ENCODE peak calls at places on chromosomes 13 and 19, in nine cellular contexts. One of them, this sample, is unnamed.

GRCh38 chr19:5880196-5880595 is 9.9 kb upstream of the FUT5 start:
- DNase-seq in CD4-positive, alpha-beta memory T cell: no peak
- DNase-seq in transverse colon: no peak
- DNase-seq in heart right ventricle: no peak
- DNase-seq in hepatocyte: no peak
- DNase-seq in breast epithelium: no peak
- DNase-seq in brain microvascular endothelial cell: no peak
- DNase-seq in ovary: no peak
- DNase-seq in right atrium auricular region: no peak
- DNase-seq in this sample: no peak

GRCh38 chr13:23744315-23744714 is 144.9 kb downstream of the MIPEP start:
- DNase-seq in hepatocyte: no peak
- DNase-seq in transverse colon: no peak
- DNase-seq in right atrium auricular region: no peak
- DNase-seq in heart right ventricle: no peak
- DNase-seq in ovary: no peak
- DNase-seq in breast epithelium: no peak
- DNase-seq in brain microvascular endothelial cell: no peak
- DNase-seq in CD4-positive, alpha-beta memory T cell: no peak
- DNase-seq in this sample: no peak

GRCh38 chr13:44211753-44212152 is 161.9 kb upstream of the SERP2 start:
- DNase-seq in breast epithelium: no peak
- DNase-seq in CD4-positive, alpha-beta memory T cell: no peak
- DNase-seq in right atrium auricular region: no peak
- DNase-seq in brain microvascular endothelial cell: no peak
- DNase-seq in hepatocyte: no peak
- DNase-seq in ovary: no peak
- DNase-seq in transverse colon: no peak
- DNase-seq in heart right ventricle: no peak
- DNase-seq in this sample: no peak

GRCh38 chr13:30037306-30037705 is 186.9 kb upstream of the UBL3 start:
- DNase-seq in transverse colon: no peak
- DNase-seq in CD4-positive, alpha-beta memory T cell: no peak
- DNase-seq in right atrium auricular region: no peak
- DNase-seq in ovary: no peak
- DNase-seq in brain microvascular endothelial cell: no peak
- DNase-seq in breast epithelium: no peak
- DNase-seq in heart right ventricle: no peak
- DNase-seq in hepatocyte: no peak
- DNase-seq in this sample: no peak

GRCh38 chr13:73220966-73221720 is 162.3 kb downstream of the KLF5 start:
- DNase-seq in ovary: no peak
- DNase-seq in hepatocyte: peak
- DNase-seq in transverse colon: peak
- DNase-seq in heart right ventricle: no peak
- DNase-seq in right atrium auricular region: no peak
- DNase-seq in CD4-positive, alpha-beta memory T cell: no peak
- DNase-seq in brain microvascular endothelial cell: peak
- DNase-seq in breast epithelium: no peak
- DNase-seq in this sample: no peak

GRCh38 chr19:51320258-51320657 is 8.8 kb downstream of the IGLON5 start:
- DNase-seq in breast epithelium: no peak
- DNase-seq in right atrium auricular region: no peak
- DNase-seq in CD4-positive, alpha-beta memory T cell: no peak
- DNase-seq in ovary: no peak
- DNase-seq in brain microvascular endothelial cell: no peak
- DNase-seq in transverse colon: no peak
- DNase-seq in hepatocyte: no peak
- DNase-seq in heart right ventricle: no peak
- DNase-seq in this sample: no peak

GRCh38 chr13:95492044-95492801 is 60.3 kb upstream of the CLDN10 start:
- DNase-seq in CD4-positive, alpha-beta memory T cell: no peak
- DNase-seq in brain microvascular endothelial cell: no peak
- DNase-seq in transverse colon: peak
- DNase-seq in right atrium auricular region: peak
- DNase-seq in hepatocyte: peak
- DNase-seq in ovary: no peak
- DNase-seq in heart right ventricle: no peak
- DNase-seq in breast epithelium: no peak
- DNase-seq in this sample: no peak

GRCh38 chr13:101869553-101869952 is 417.1 kb downstream of the ITGBL1 start:
- DNase-seq in heart right ventricle: no peak
- DNase-seq in ovary: no peak
- DNase-seq in right atrium auricular region: no peak
- DNase-seq in CD4-positive, alpha-beta memory T cell: no peak
- DNase-seq in hepatocyte: no peak
- DNase-seq in brain microvascular endothelial cell: no peak
- DNase-seq in breast epithelium: no peak
- DNase-seq in transverse colon: no peak
- DNase-seq in this sample: no peak

GRCh38 chr13:39130298-39130697 is 92.0 kb downstream of the NHLRC3 start:
- DNase-seq in breast epithelium: no peak
- DNase-seq in transverse colon: no peak
- DNase-seq in CD4-positive, alpha-beta memory T cell: no peak
- DNase-seq in brain microvascular endothelial cell: no peak
- DNase-seq in right atrium auricular region: no peak
- DNase-seq in heart right ventricle: no peak
- DNase-seq in ovary: no peak
- DNase-seq in hepatocyte: no peak
- DNase-seq in this sample: no peak

GRCh38 chr19:11539495-11540365 is 1.1 kb downstream of the CNN1 start:
- DNase-seq in transverse colon: peak
- DNase-seq in hepatocyte: peak
- DNase-seq in heart right ventricle: no peak
- DNase-seq in breast epithelium: peak
- DNase-seq in right atrium auricular region: no peak
- DNase-seq in CD4-positive, alpha-beta memory T cell: no peak
- DNase-seq in ovary: peak
- DNase-seq in brain microvascular endothelial cell: peak
- DNase-seq in this sample: no peak
- H3K4me3 ChIP-seq in transverse colon: peak
- H3K4me3 ChIP-seq in hepatocyte: peak
- H3K4me3 ChIP-seq in heart right ventricle: peak
- H3K4me3 ChIP-seq in breast epithelium: peak
- H3K4me3 ChIP-seq in right atrium auricular region: peak
- H3K4me3 ChIP-seq in CD4-positive, alpha-beta memory T cell: no peak
- H3K4me3 ChIP-seq in ovary: peak
- H3K4me3 ChIP-seq in brain microvascular endothelial cell: peak
- H3K4me3 ChIP-seq in this sample: no peak

DNA sequence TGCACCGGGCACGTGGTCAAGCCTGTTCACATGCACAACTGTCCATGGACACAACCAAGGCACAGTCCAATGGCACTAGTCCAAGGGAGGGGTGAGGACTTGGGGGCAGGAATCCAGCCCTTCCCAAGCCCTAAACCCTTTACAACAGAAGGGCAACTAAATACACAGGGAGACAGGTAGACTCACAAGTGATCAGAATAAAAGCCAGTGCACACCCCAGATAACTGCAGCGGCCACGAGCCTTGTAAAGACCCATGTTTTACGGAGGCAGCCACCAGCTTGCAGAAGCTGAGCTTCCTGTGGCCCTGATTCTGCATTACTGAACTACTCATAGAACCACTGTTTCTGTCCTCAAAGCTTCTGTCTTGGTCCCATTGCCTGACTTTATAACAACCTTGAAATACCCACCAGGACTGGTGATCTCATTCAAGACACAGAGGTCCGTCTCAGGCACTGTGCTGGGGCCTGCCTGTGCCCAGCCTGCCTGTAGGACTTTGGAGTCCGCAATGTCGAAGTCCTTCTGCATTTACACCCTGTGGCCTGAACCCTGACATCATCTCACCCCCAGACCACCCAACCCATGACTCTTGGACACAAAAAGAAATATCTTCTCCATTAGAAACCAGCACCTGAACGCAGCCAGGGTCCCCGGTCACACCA is 181.2 kb downstream of the COL4A1 start:
- DNase-seq in transverse colon: no peak
- DNase-seq in ovary: no peak
- DNase-seq in brain microvascular endothelial cell: no peak
- DNase-seq in hepatocyte: no peak
- DNase-seq in heart right ventricle: no peak
- DNase-seq in breast epithelium: no peak
- DNase-seq in right atrium auricular region: no peak
- DNase-seq in CD4-positive, alpha-beta memory T cell: no peak
- DNase-seq in this sample: no peak
- H3K27ac ChIP-seq in transverse colon: peak
- H3K27ac ChIP-seq in ovary: no peak
- H3K27ac ChIP-seq in brain microvascular endothelial cell: peak
- H3K27ac ChIP-seq in hepatocyte: peak
- H3K27ac ChIP-seq in heart right ventricle: peak
- H3K27ac ChIP-seq in breast epithelium: peak
- H3K27ac ChIP-seq in right atrium auricular region: peak
- H3K27ac ChIP-seq in CD4-positive, alpha-beta memory T cell: no peak
- H3K27ac ChIP-seq in this sample: peak

DNA sequence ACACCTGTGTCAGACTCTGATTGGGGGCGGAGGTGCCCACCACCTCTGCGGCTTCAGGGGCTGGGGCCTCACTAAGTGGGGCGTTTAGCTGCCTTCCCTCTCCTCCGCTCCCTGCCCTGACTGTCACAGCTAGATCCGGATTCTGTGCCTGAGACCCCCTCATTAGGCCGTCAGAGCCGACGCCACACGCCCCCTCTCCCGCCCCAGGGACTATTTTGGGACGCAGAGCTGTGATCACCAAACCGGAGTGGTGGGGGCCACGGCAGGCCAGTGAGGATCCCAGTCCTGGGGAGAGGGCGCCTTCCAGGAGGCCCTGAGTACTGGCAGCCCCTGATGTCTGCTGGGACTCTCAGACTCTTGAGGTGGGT is 762 bp downstream of the KANK3 start:
- DNase-seq in CD4-positive, alpha-beta memory T cell: no peak
- DNase-seq in brain microvascular endothelial cell: no peak
- DNase-seq in hepatocyte: no peak
- DNase-seq in breast epithelium: no peak
- DNase-seq in right atrium auricular region: no peak
- DNase-seq in heart right ventricle: no peak
- DNase-seq in ovary: no peak
- DNase-seq in transverse colon: no peak
- DNase-seq in this sample: no peak
- H3K4me3 ChIP-seq in CD4-positive, alpha-beta memory T cell: no peak
- H3K4me3 ChIP-seq in brain microvascular endothelial cell: peak
- H3K4me3 ChIP-seq in hepatocyte: no peak
- H3K4me3 ChIP-seq in breast epithelium: peak
- H3K4me3 ChIP-seq in right atrium auricular region: peak
- H3K4me3 ChIP-seq in heart right ventricle: peak
- H3K4me3 ChIP-seq in ovary: no peak
- H3K4me3 ChIP-seq in transverse colon: no peak
- H3K4me3 ChIP-seq in this sample: peak

DNA sequence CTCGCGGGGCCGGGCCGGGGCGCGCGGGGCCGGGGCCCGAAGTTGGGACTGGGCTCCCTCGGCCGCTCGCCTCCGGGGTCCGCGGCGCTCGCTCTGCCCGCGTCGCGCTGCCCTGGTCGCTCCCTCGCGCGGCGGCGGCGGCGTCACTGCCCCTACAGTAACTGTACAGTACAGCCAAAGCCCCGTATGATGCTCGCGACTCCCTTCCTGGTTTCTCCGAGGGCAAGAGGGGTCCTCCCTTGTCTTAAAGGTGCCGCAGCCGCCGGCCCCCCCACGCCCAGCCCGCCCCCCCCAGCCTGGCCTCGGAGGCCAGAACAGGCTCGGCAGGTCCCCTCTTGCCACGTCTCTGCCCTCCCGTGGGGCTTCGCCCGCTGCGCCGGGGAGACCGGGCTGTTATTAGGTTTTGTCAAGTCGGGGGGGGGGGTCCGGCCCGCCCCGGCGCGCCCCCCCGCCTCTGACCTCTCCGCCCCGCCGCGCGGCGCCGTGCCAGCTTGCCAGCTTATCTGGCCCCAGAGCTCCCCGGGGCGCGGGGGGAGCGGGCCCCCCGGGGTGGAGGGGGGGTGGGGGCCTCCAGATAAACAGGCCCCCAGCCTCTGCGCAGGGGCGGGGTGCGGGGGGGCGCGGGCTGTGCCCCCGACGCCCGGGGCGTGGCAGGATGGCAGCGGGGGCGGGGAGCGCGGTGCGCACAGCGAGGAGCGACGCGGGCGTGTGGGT is at the start of gene ZBTB7A:
- DNase-seq in hepatocyte: peak
- DNase-seq in heart right ventricle: peak
- DNase-seq in right atrium auricular region: peak
- DNase-seq in ovary: peak
- DNase-seq in breast epithelium: peak
- DNase-seq in CD4-positive, alpha-beta memory T cell: peak
- DNase-seq in transverse colon: peak
- DNase-seq in brain microvascular endothelial cell: peak
- DNase-seq in this sample: peak
- H3K27ac ChIP-seq in hepatocyte: peak
- H3K27ac ChIP-seq in heart right ventricle: peak
- H3K27ac ChIP-seq in right atrium auricular region: peak
- H3K27ac ChIP-seq in ovary: peak
- H3K27ac ChIP-seq in breast epithelium: peak
- H3K27ac ChIP-seq in CD4-positive, alpha-beta memory T cell: peak
- H3K27ac ChIP-seq in transverse colon: peak
- H3K27ac ChIP-seq in brain microvascular endothelial cell: peak
- H3K27ac ChIP-seq in this sample: peak

GRCh38 chr19:33622505-33622808 is 704 bp downstream of the CHST8 start:
- DNase-seq in heart right ventricle: no peak
- DNase-seq in CD4-positive, alpha-beta memory T cell: no peak
- DNase-seq in hepatocyte: no peak
- DNase-seq in brain microvascular endothelial cell: no peak
- DNase-seq in right atrium auricular region: no peak
- DNase-seq in transverse colon: no peak
- DNase-seq in breast epithelium: no peak
- DNase-seq in ovary: no peak
- DNase-seq in this sample: no peak
- H3K4me3 ChIP-seq in heart right ventricle: peak
- H3K4me3 ChIP-seq in CD4-positive, alpha-beta memory T cell: no peak
- H3K4me3 ChIP-seq in hepatocyte: no peak
- H3K4me3 ChIP-seq in brain microvascular endothelial cell: peak
- H3K4me3 ChIP-seq in right atrium auricular region: peak
- H3K4me3 ChIP-seq in transverse colon: peak
- H3K4me3 ChIP-seq in breast epithelium: peak
- H3K4me3 ChIP-seq in ovary: peak
- H3K4me3 ChIP-seq in this sample: peak

GRCh38 chr19:46913852-46914430 is 53.1 kb downstream of the ARHGAP35 start:
- DNase-seq in right atrium auricular region: no peak
- DNase-seq in ovary: no peak
- DNase-seq in heart right ventricle: no peak
- DNase-seq in CD4-positive, alpha-beta memory T cell: peak
- DNase-seq in hepatocyte: no peak
- DNase-seq in breast epithelium: no peak
- DNase-seq in transverse colon: no peak
- DNase-seq in brain microvascular endothelial cell: no peak
- DNase-seq in this sample: no peak
- H3K27ac ChIP-seq in right atrium auricular region: peak
- H3K27ac ChIP-seq in ovary: no peak
- H3K27ac ChIP-seq in heart right ventricle: peak
- H3K27ac ChIP-seq in CD4-positive, alpha-beta memory T cell: no peak
- H3K27ac ChIP-seq in hepatocyte: peak
- H3K27ac ChIP-seq in breast epithelium: no peak
- H3K27ac ChIP-seq in transverse colon: peak
- H3K27ac ChIP-seq in brain microvascular endothelial cell: peak
- H3K27ac ChIP-seq in this sample: no peak